ENCODE peak calls at places on chromosomes 11 and 22, in seven cellular contexts. P, R, F, V, H, K and B are unnamed samples.

GRCh38 chr11:117629891-117630538 is 167.0 kb downstream of the DSCAML1 start:
- DNase-seq in P (no peak), R (no peak), F (no peak), V (no peak), H (no peak), K (no peak), B (no peak)

GRCh38 chr11:76824980-76825725 is 35.6 kb upstream of the ACER3 start:
- DNase-seq in P (no peak), R (no peak), F (peak), V (no peak), H (no peak), K (peak), B (peak)

GRCh38 chr22:26937213-26937612 is 279.8 kb downstream of the MIAT start:
- DNase-seq in P (no peak), R (no peak), F (no peak), V (no peak), H (no peak), K (no peak), B (no peak)

GRCh38 chr22:44425356-44425755 is 72.7 kb downstream of the RTL6 start:
- DNase-seq in P (no peak), R (no peak), F (no peak), V (no peak), H (peak), K (peak), B (no peak)

GRCh38 chr22:45271667-45272188 is 13.0 kb upstream of the UPK3A start:
- DNase-seq in P (no peak), R (no peak), F (peak), V (no peak), H (no peak), K (no peak), B (no peak)

GRCh38 chr11:75388386-75389275 is 10.7 kb upstream of the RPS3 start:
- DNase-seq in P (peak), R (peak), F (peak), V (peak), H (peak), K (peak), B (peak)

GRCh38 chr11:1655168-1656060 is 25.8 kb downstream of the KRTAP5-5 start:
- DNase-seq in P (no peak), R (no peak), F (no peak), V (no peak), H (peak), K (no peak), B (no peak)

GRCh38 chr11:129374081-129374992 is 1.3 kb upstream of the BARX2 start:
- DNase-seq in P (no peak), R (no peak), F (peak), V (peak), H (peak), K (no peak), B (no peak)

GRCh38 chr22:49213731-49214352 is 613.8 kb downstream of the BRD1 start:
- DNase-seq in P (no peak), R (no peak), F (no peak), V (no peak), H (peak), K (no peak), B (no peak)

GRCh38 chr22:47806894-47807293 is 1044.4 kb downstream of the TBC1D22A start:
- DNase-seq in P (no peak), R (no peak), F (no peak), V (no peak), H (no peak), K (no peak), B (no peak)

GRCh38 chr11:17572791-17573460 is 25.9 kb downstream of the OTOG start:
- DNase-seq in P (no peak), R (no peak), F (no peak), V (no peak), H (peak), K (no peak), B (no peak)

GRCh38 chr11:111571829-111572501 is 30.3 kb upstream of the SIK2 start:
- DNase-seq in P (no peak), R (no peak), F (peak), V (no peak), H (no peak), K (peak), B (peak)

GRCh38 chr11:11253995-11254394 is 99.1 kb downstream of the CSNK2A3 start:
- DNase-seq in P (no peak), R (no peak), F (no peak), V (no peak), H (no peak), K (no peak), B (no peak)

GRCh38 chr11:28228196-28228595 is 120.0 kb downstream of the METTL15 start:
- DNase-seq in P (no peak), R (no peak), F (peak), V (no peak), H (no peak), K (peak), B (peak)

GRCh38 chr11:117792241-117792640 is 4.8 kb downstream of the DSCAML1 start:
- DNase-seq in P (no peak), R (no peak), F (no peak), V (no peak), H (no peak), K (no peak), B (no peak)

GRCh38 chr11:47234669-47235075 is 13.9 kb downstream of the ACP2 start:
- DNase-seq in P (no peak), R (no peak), F (no peak), V (no peak), H (no peak), K (no peak), B (no peak)

GRCh38 chr22:45481661-45482060 is 21.0 kb upstream of the FBLN1 start:
- DNase-seq in P (no peak), R (no peak), F (no peak), V (no peak), H (no peak), K (no peak), B (no peak)

GRCh38 chr22:44125421-44125820 is 55.3 kb upstream of the PARVG start:
- DNase-seq in P (no peak), R (no peak), F (no peak), V (no peak), H (no peak), K (no peak), B (no peak)

GRCh38 chr22:39524089-39524752 is 3.9 kb downstream of the ATF4 start:
- DNase-seq in P (peak), R (no peak), F (peak), V (no peak), H (peak), K (no peak), B (no peak)

GRCh38 chr11:22432331-22433065 is 94.3 kb downstream of the SLC17A6 start:
- DNase-seq in P (no peak), R (no peak), F (peak), V (peak), H (peak), K (peak), B (peak)

GRCh38 chr11:134801526-134801925 is 389.5 kb upstream of the B3GAT1 start:
- DNase-seq in P (no peak), R (no peak), F (no peak), V (no peak), H (peak), K (no peak), B (no peak)

GRCh38 chr22:20180245-20180630 is 29.4 kb upstream of the CCDC188 start:
- DNase-seq in P (no peak), R (no peak), F (no peak), V (peak), H (peak), K (no peak), B (no peak)

GRCh38 chr11:126192386-126192785 is 19.1 kb downstream of the RPUSD4 start:
- DNase-seq in P (no peak), R (no peak), F (no peak), V (no peak), H (no peak), K (no peak), B (no peak)

GRCh38 chr11:117226388-117227385 is 5.2 kb downstream of the PCSK7 start:
- DNase-seq in P (peak), R (peak), F (peak), V (peak), H (peak), K (peak), B (peak)

GRCh38 chr22:41672780-41673509 is 15.7 kb downstream of the SNU13 start:
- DNase-seq in P (peak), R (no peak), F (peak), V (no peak), H (no peak), K (no peak), B (no peak)

GRCh38 chr11:69524991-69525411 is 43.5 kb downstream of the LINC01488 start:
- DNase-seq in P (no peak), R (no peak), F (no peak), V (no peak), H (peak), K (no peak), B (no peak)

GRCh38 chr22:36870250-36870649 is 9.4 kb downstream of the NCF4 start:
- DNase-seq in P (no peak), R (no peak), F (no peak), V (no peak), H (no peak), K (no peak), B (no peak)

GRCh38 chr11:3161309-3161708 is 3.8 kb downstream of the OSBPL5 start:
- DNase-seq in P (no peak), R (no peak), F (peak), V (no peak), H (peak), K (no peak), B (no peak)

GRCh38 chr22:46894851-46895640 is 132.6 kb downstream of the TBC1D22A start:
- DNase-seq in P (no peak), R (no peak), F (no peak), V (no peak), H (no peak), K (no peak), B (no peak)

GRCh38 chr11:9226514-9226913 is 38.6 kb downstream of the DENND5A start:
- DNase-seq in P (no peak), R (no peak), F (no peak), V (no peak), H (no peak), K (no peak), B (no peak)

GRCh38 chr11:118171274-118172062 is 5.0 kb downstream of the SCN2B start:
- DNase-seq in P (peak), R (no peak), F (peak), V (peak), H (peak), K (peak), B (peak)

GRCh38 chr11:46738887-46739286 is 19.9 kb downstream of the F2 start:
- DNase-seq in P (no peak), R (no peak), F (no peak), V (no peak), H (peak), K (no peak), B (no peak)

GRCh38 chr11:22666700-22667439 is 459 bp downstream of the GAS2 start:
- DNase-seq in P (no peak), R (no peak), F (peak), V (peak), H (peak), K (peak), B (peak)

GRCh38 chr22:46770726-46771125 is 8.3 kb downstream of the TBC1D22A start:
- DNase-seq in P (peak), R (no peak), F (no peak), V (no peak), H (no peak), K (no peak), B (no peak)

GRCh38 chr11:12692238-12693074 is 18.2 kb downstream of the TEAD1 start:
- DNase-seq in P (no peak), R (peak), F (peak), V (no peak), H (no peak), K (peak), B (peak)

GRCh38 chr11:27196040-27196897 is 155.7 kb downstream of the BBOX1 start:
- DNase-seq in P (no peak), R (no peak), F (no peak), V (no peak), H (no peak), K (no peak), B (no peak)

GRCh38 chr22:27133951-27134664 is 476.7 kb downstream of the MIAT start:
- DNase-seq in P (no peak), R (peak), F (peak), V (no peak), H (peak), K (peak), B (peak)